ENCODE peak calls at places on chromosomes 1 and 21, in four cellular contexts. C is A549, Z is GM12878, N is HepG2. L is an unnamed sample.

GRCh38 chr1:1213153-1213918 is 617 bp downstream of the TNFRSF4 start:
- DNase-seq in C (no peak), Z (no peak), N (no peak), L (peak; percentile 36)

GRCh38 chr21:15742052-15742451 is 12.3 kb downstream of the USP25 start:
- DNase-seq in C (no peak), Z (no peak), N (peak; percentile 81), L (no peak)

GRCh38 chr1:3151456-3151855 is 82.5 kb downstream of the PRDM16 start:
- DNase-seq in C (no peak), Z (no peak), N (no peak), L (no peak)

GRCh38 chr21:43913928-43914327 is 48.9 kb downstream of the AGPAT3 start:
- DNase-seq in C (no peak), Z (no peak), N (no peak), L (no peak)

GRCh38 chr1:223641523-223642039 is 23.9 kb downstream of the CAPN8 start:
- DNase-seq in C (no peak), Z (no peak), N (no peak), L (no peak)

GRCh38 chr1:168454211-168454815 is 89.5 kb downstream of the XCL2 start:
- DNase-seq in C (no peak), Z (no peak), N (no peak), L (no peak)

GRCh38 chr1:6862906-6863305 is 77.7 kb downstream of the CAMTA1 start:
- DNase-seq in C (no peak), Z (no peak), N (no peak), L (no peak)

GRCh38 chr21:42974832-42975820 is 764 bp downstream of the PKNOX1 start:
- DNase-seq in C (peak; percentile 35), Z (no peak), N (peak; percentile 42), L (peak; percentile 92)

GRCh38 chr1:5951846-5952410 is 40.3 kb downstream of the NPHP4 start:
- DNase-seq in C (no peak), Z (no peak), N (no peak), L (no peak)

GRCh38 chr1:172180886-172181285 is 239.6 kb upstream of the C1orf105 start:
- DNase-seq in C (no peak), Z (peak; percentile 69), N (no peak), L (no peak)

GRCh38 chr1:84266748-84267147 is 34.8 kb upstream of the SAMD13 start:
- DNase-seq in C (no peak), Z (no peak), N (no peak), L (no peak)

GRCh38 chr1:234869182-234870019 is 259.2 kb downstream of the TOMM20 start:
- DNase-seq in C (no peak), Z (no peak), N (no peak), L (no peak)

GRCh38 chr1:29655145-29655544 is 418.8 kb downstream of the PTPRU start:
- DNase-seq in C (no peak), Z (peak; percentile 15), N (no peak), L (no peak)

GRCh38 chr1:11767932-11768704 is 6.1 kb downstream of the C1orf167 start:
- DNase-seq in C (no peak), Z (no peak), N (no peak), L (peak; percentile 81)

GRCh38 chr1:170959385-170959784 is 24.1 kb downstream of the MROH9 start:
- DNase-seq in C (no peak), Z (no peak), N (no peak), L (no peak)

GRCh38 chr1:200925821-200926220 is 31.1 kb downstream of the INAVA start:
- DNase-seq in C (no peak), Z (no peak), N (no peak), L (no peak)

GRCh38 chr1:225996946-225997545 is 2.1 kb downstream of the SDE2 start:
- DNase-seq in C (no peak), Z (no peak), N (no peak), L (no peak)

GRCh38 chr1:82838066-82838465 is 1037.3 kb downstream of the ADGRL2 start:
- DNase-seq in C (no peak), Z (no peak), N (no peak), L (no peak)

GRCh38 chr1:163813251-163813650 is 491.5 kb downstream of the NUF2 start:
- DNase-seq in C (no peak), Z (no peak), N (no peak), L (no peak)

GRCh38 chr1:19123837-19124236 is 86.2 kb downstream of the UBR4 start:
- DNase-seq in C (no peak), Z (no peak), N (no peak), L (no peak)

GRCh38 chr1:92483442-92484170 is 3.1 kb downstream of the GFI1 start:
- DNase-seq in C (no peak), Z (no peak), N (no peak), L (peak; percentile 49)

GRCh38 chr21:39633770-39634181 is 21.0 kb downstream of the B3GALT5 start:
- DNase-seq in C (peak; percentile 72), Z (no peak), N (no peak), L (no peak)

GRCh38 chr1:167434306-167434705 is 84.0 kb downstream of the CD247 start:
- DNase-seq in C (no peak), Z (no peak), N (no peak), L (no peak)

GRCh38 chr1:93346472-93346991 is 825 bp downstream of the DR1 start:
- DNase-seq in C (no peak), Z (no peak), N (peak; percentile 24), L (peak; percentile 57)

GRCh38 chr1:241250465-241250864 is 106.5 kb downstream of the RGS7 start:
- DNase-seq in C (no peak), Z (no peak), N (no peak), L (no peak)

GRCh38 chr1:36761073-36761472 is 273.2 kb downstream of the GRIK3 start:
- DNase-seq in C (no peak), Z (no peak), N (peak; percentile 13), L (no peak)

GRCh38 chr1:36755313-36756230 is 272.9 kb upstream of the CSF3R start:
- DNase-seq in C (no peak), Z (no peak), N (no peak), L (no peak)

GRCh38 chr1:36762174-36762573 is 272.1 kb downstream of the GRIK3 start:
- DNase-seq in C (no peak), Z (no peak), N (no peak), L (no peak)

GRCh38 chr1:36760081-36760480 is 274.2 kb downstream of the GRIK3 start:
- DNase-seq in C (no peak), Z (no peak), N (no peak), L (no peak)

DNA sequence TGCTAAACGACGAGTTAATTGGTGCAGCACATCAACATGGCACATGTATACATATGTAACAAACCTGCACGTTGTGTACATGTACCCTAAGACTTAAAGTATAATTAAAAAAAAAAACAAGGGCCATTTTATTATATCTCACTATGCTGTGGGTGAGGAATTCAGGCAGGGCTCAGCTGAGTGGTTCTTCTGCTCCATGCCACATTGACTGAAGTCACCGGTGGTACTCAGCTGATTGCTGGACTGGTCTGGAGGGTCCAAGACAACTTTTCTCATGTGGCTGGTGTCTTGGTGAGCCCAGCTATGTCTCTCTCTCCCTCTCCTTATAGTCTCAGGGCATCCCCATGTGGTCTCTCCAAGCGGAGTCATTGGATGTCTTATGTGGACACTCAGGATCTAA is 275.0 kb downstream of the GRIK3 start:
- DNase-seq in C (no peak), Z (no peak), N (no peak), L (no peak)
- TF ChIP-seq RAD21 in C (no peak), Z (no peak), N (no peak), L (no peak)

DNA sequence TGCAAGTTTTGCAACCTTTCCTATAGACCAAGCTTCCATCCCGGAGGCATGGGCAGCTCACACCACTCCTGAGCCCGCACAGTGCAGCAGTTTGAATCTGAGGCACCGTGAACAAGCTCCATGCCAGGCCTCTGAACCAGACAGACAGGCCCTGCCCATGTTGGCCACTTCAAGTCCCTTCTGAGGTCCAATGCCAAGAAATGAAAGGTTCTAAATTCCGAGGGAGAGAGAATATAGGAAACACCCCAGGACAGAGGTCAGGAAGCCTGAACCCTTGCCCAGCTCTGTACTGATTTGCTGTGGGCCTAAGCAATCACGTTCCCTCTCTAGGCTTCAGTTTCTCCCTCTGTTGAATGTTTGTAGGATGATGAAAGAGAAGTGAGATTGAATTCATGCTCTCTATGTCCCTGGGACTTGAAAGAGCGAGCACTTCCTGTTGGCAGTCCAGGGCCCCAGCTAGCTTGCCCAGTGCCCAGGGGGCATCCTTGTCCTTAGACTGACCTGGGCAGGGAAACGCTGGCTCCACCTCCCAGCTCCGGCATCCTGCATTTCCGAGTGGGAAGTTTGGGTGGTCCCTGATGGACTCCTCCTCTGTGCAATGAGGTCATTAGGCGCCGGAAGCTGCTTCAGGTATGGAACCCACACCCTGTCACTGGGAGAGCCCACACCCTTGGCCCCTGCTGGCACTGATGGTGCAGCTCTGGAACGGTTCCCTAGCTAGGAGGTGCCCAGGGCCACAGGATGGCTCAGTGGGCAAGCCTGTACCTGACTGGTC is 242.4 kb upstream of the TMEM51 start:
- DNase-seq in C (no peak), Z (no peak), N (no peak), L (no peak)
- TF ChIP-seq PBX3 in C (no peak), Z (no peak), N (no peak), L (no peak)

GRCh38 chr1:178774263-178774662 is 49.2 kb downstream of the RALGPS2 start:
- DNase-seq in C (no peak), Z (no peak), N (peak; percentile 18), L (peak; percentile 22)
- TF ChIP-seq RAD21 in C (peak; percentile 67), Z (peak; percentile 33), N (no peak), L (peak; percentile 61)

GRCh38 chr1:110346690-110347089 is 7.5 kb downstream of the RBM15 start:
- DNase-seq in C (no peak), Z (no peak), N (no peak), L (no peak)
- TF ChIP-seq PBX3 in C (no peak), Z (no peak), N (no peak), L (no peak)

DNA sequence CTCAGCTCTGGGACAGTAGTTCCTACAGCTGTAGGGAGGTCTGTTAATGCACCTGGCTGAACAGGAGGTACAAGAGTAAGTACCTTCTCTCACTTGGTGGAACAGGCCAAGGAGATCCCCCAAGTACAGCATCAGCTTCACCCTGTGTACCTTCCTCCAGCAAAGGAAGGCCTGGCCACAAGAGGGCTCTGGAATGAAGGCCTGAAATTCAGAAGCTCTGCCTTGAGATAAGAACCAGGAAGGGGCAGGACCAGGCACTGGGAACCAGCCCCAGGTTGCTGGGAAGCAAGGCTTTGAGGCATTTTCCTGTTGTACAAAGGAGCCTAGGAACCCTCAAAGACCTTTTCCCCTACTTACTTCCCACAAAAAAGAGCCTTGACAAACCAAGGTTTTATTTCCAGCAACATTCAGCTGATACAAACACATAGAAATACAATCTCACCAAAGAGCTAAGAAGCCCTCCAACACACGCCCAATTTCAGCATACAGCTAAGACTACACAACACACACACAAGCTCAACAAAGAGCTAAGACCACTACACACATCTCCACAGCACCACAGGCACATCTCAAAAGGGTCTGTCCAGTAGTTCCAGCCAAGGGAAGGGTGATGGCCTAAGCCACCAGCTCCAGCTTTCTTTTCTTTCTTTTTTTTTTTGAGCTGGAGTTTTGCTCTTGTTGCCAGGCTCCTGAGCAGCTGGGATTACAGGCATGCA is 23.5 kb downstream of the F11R start:
- DNase-seq in C (peak; percentile 86), Z (no peak), N (peak; percentile 61), L (peak; percentile 40)
- TF ChIP-seq RAD21 in C (peak; percentile 69), Z (peak; percentile 85), N (peak; percentile 49), L (peak; percentile 37)

GRCh38 chr1:100597069-100597741 is 59.3 kb downstream of the GPR88 start:
- DNase-seq in C (no peak), Z (no peak), N (no peak), L (peak; percentile 5)
- TF ChIP-seq PBX3 in C (no peak), Z (no peak), N (no peak), L (peak; percentile 92)

L was measured in SK-N-SH.